ENCODE peak calls at places on chromosomes 13 and 19, in six cellular contexts. M, L, E, P, V and B are unnamed samples.

GRCh38 chr19:6423499-6424189 is 967 bp downstream of the KHSRP start:
- DNase-seq in M (peak; percentile 42), L (no peak), E (peak; percentile 69), P (peak; percentile 42), V (no peak), B (peak; percentile 65)

GRCh38 chr19:5605362-5605761 is 17.2 kb downstream of the SAFB2 start:
- DNase-seq in M (no peak), L (no peak), E (no peak), P (no peak), V (no peak), B (no peak)

GRCh38 chr19:11168568-11168967 is 13.0 kb upstream of the SPC24 start:
- DNase-seq in M (peak; percentile 97), L (no peak), E (peak; percentile 90), P (peak; percentile 95), V (no peak), B (no peak)

GRCh38 chr19:6556480-6556879 is 25.7 kb downstream of the TNFSF9 start:
- DNase-seq in M (no peak), L (no peak), E (no peak), P (peak; percentile 65), V (no peak), B (no peak)

GRCh38 chr13:99086869-99087129 is 108.9 kb upstream of the DOCK9 start:
- DNase-seq in M (no peak), L (peak; percentile 31), E (no peak), P (peak; percentile 30), V (no peak), B (no peak)

GRCh38 chr19:43380771-43381386 is 27.4 kb downstream of the CD177 start:
- DNase-seq in M (no peak), L (no peak), E (no peak), P (no peak), V (no peak), B (no peak)

GRCh38 chr19:16860996-16861395 is 27.8 kb upstream of the F2RL3 start:
- DNase-seq in M (no peak), L (no peak), E (no peak), P (no peak), V (no peak), B (no peak)

GRCh38 chr19:10830941-10831779 is 4.9 kb downstream of the TMED1 start:
- DNase-seq in M (no peak), L (no peak), E (no peak), P (no peak), V (no peak), B (no peak)

GRCh38 chr19:31882709-31883108 is 462.7 kb upstream of the ZNF507 start:
- DNase-seq in M (no peak), L (no peak), E (no peak), P (no peak), V (no peak), B (no peak)

GRCh38 chr19:17933414-17934129 is 757 bp downstream of the CCDC124 start:
- DNase-seq in M (peak; percentile 42), L (no peak), E (no peak), P (peak; percentile 48), V (no peak), B (no peak)

GRCh38 chr19:31350693-31351211 is 1.5 kb upstream of the TSHZ3 start:
- DNase-seq in M (peak; percentile 56), L (no peak), E (peak; percentile 74), P (peak; percentile 63), V (peak; percentile 67), B (peak; percentile 61)

GRCh38 chr19:45091031-45091918 is 1.7 kb upstream of the PPP1R37 start:
- DNase-seq in M (peak; percentile 99), L (peak; percentile 99), E (peak; percentile 99), P (peak; percentile 98), V (peak; percentile 98), B (peak; percentile 99)

GRCh38 chr13:25494708-25495411 is 123.1 kb downstream of the ATP8A2 start:
- DNase-seq in M (no peak), L (no peak), E (no peak), P (no peak), V (no peak), B (no peak)

GRCh38 chr19:55443045-55443823 is at the start of gene SHISA7:
- DNase-seq in M (no peak), L (no peak), E (no peak), P (no peak), V (no peak), B (no peak)

GRCh38 chr13:98691360-98691759 is 61.1 kb downstream of the SLC15A1 start:
- DNase-seq in M (no peak), L (no peak), E (no peak), P (no peak), V (no peak), B (no peak)

GRCh38 chr19:48390188-48391099 is 907 bp downstream of the KDELR1 start:
- DNase-seq in M (peak; percentile 49), L (no peak), E (peak; percentile 79), P (peak; percentile 62), V (peak; percentile 70), B (peak; percentile 68)

GRCh38 chr13:106513025-106513424 is 22.4 kb downstream of the EFNB2 start:
- DNase-seq in M (peak; percentile 45), L (no peak), E (no peak), P (peak; percentile 81), V (no peak), B (no peak)

GRCh38 chr13:22091222-22091970 is 420.5 kb downstream of the FGF9 start:
- DNase-seq in M (peak; percentile 79), L (no peak), E (no peak), P (no peak), V (peak; percentile 34), B (no peak)

GRCh38 chr13:59409211-59409610 is 754.5 kb downstream of the DIAPH3 start:
- DNase-seq in M (peak; percentile 58), L (no peak), E (no peak), P (peak; percentile 70), V (peak; percentile 23), B (peak; percentile 49)

GRCh38 chr19:18384775-18385174 is 1.2 kb upstream of the GDF15 start:
- DNase-seq in M (no peak), L (no peak), E (no peak), P (no peak), V (no peak), B (no peak)

GRCh38 chr13:108702171-108702570 is 72.8 kb downstream of the MYO16 start:
- DNase-seq in M (no peak), L (no peak), E (no peak), P (no peak), V (no peak), B (no peak)

GRCh38 chr13:37289212-37289935 is 183.9 kb upstream of the CSNK1A1L start:
- DNase-seq in M (no peak), L (no peak), E (no peak), P (no peak), V (no peak), B (no peak)

GRCh38 chr19:38691938-38692457 is 44.5 kb downstream of the ACTN4 start:
- DNase-seq in M (peak; percentile 92), L (no peak), E (peak; percentile 97), P (peak; percentile 98), V (peak; percentile 67), B (no peak)

GRCh38 chr13:41188584-41188983 is 5.8 kb downstream of the KBTBD7 start:
- DNase-seq in M (peak; percentile 89), L (no peak), E (no peak), P (peak; percentile 47), V (no peak), B (no peak)

GRCh38 chr13:50829226-50829625 is 14.3 kb downstream of the DLEU7 start:
- DNase-seq in M (no peak), L (no peak), E (no peak), P (no peak), V (no peak), B (no peak)

GRCh38 chr13:113883314-113883811 is 19.5 kb upstream of the GAS6 start:
- DNase-seq in M (no peak), L (no peak), E (no peak), P (no peak), V (no peak), B (peak; percentile 60)

GRCh38 chr13:113882716-113883115 is 18.8 kb upstream of the GAS6 start:
- DNase-seq in M (no peak), L (no peak), E (no peak), P (no peak), V (no peak), B (no peak)

GRCh38 chr13:113880651-113881611 is 17.1 kb upstream of the GAS6 start:
- DNase-seq in M (no peak), L (no peak), E (no peak), P (no peak), V (no peak), B (no peak)

GRCh38 chr13:113881614-113882265 is 17.9 kb upstream of the GAS6 start:
- DNase-seq in M (no peak), L (no peak), E (no peak), P (peak; percentile 57), V (no peak), B (no peak)

DNA sequence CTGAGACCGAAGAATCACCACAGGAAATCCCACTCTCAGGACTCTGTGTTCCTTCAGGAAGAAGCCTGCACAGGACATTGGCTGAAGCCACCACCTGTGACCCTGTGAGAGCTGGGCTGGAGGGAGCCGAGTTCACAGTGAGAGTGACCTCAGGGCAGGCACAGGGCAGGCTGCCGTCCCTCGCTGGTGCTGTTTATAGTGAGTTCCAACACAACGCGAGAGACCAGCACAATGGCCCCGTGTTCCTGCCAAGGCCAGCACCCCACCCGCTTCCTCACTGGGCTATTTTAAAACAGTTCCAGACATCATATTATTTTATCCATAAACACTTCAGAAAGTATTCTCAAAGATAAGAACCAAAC is 18.4 kb upstream of the GAS6 start:
- DNase-seq in M (no peak), L (no peak), E (no peak), P (no peak), V (peak; percentile 43), B (peak; percentile 75)
- H3K27ac ChIP-seq in M (no peak overlapping the region), L (no peak overlapping the region), E (peak overlapping the region; percentile 88), P (no peak overlapping the region), V (peak overlapping the region; percentile 66), B (no peak overlapping the region)

GRCh38 chr19:1676351-1677266 is 24.2 kb upstream of the TCF3 start:
- DNase-seq in M (no peak), L (no peak), E (no peak), P (no peak), V (no peak), B (no peak)
- H3K27me3 ChIP-seq in M (peaks cover 48% of the 10 kb centered on the region), L (peaks cover 52% of the 10 kb centered on the region), E (peaks cover 23% of the 10 kb centered on the region), P (peaks cover 2% of the 10 kb centered on the region), V (peaks cover 29% of the 10 kb centered on the region), B (no peaks in the 10 kb centered on the region)

DNA sequence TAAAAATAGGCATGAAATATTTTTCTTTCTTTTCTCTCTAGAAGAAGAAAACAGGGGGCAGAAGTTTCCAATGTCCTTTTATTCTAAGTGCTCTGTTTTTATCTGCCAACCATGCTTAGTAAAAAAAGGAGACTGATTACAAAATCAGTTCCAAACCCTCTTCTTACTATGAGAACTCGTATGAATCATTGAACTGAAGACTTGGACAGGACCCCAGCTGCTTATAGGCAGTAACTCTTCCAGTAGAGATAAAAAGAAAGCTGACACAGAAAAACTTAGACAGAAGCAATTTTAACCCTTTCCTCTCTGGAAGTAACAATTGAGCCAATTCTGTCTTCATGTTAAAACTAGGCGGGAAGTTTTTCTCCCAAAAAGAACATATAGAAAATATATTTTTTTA is 24.5 kb upstream of the FREM2 start:
- DNase-seq in M (peak; percentile 16), L (no peak), E (no peak), P (peak; percentile 87), V (no peak), B (no peak)
- H3K4me3 ChIP-seq in M (no peak overlapping the region), L (no peak overlapping the region), E (no peak overlapping the region), P (no peak overlapping the region), V (no peak overlapping the region), B (no peak overlapping the region)

GRCh38 chr13:38527140-38527539 is 159.7 kb upstream of the FREM2 start:
- DNase-seq in M (no peak), L (no peak), E (no peak), P (no peak), V (no peak), B (no peak)
- H3K27ac ChIP-seq in M (no peak overlapping the region), L (no peak overlapping the region), E (no peak overlapping the region), P (no peak overlapping the region), V (no peak overlapping the region), B (no peak overlapping the region)